ENCODE peak calls at places on chromosomes 7 and 10, in six cellular contexts. S is left ventricle myocardium inferior, X is foreskin keratinocyte, P is upper lobe of right lung, V is IMR-90, H is heart left ventricle. M is an unnamed sample. For H3K27me3 and H3K4me1, the result is how much of the 10 kb centered on the place peaks cover.

GRCh38 chr7:131327626-131328386 is at the start of gene MKLN1:
- DNase-seq in P (peak), X (peak), S (peak), H (peak), V (peak), M (peak)

GRCh38 chr7:100475549-100475948 is 3.5 kb downstream of the TSC22D4 start:
- DNase-seq in V (no peak), P (no peak), X (no peak), S (peak), H (peak), M (no peak)

GRCh38 chr10:3784510-3785250 is at the start of gene KLF6:
- DNase-seq in V (peak), S (peak), X (no peak), P (no peak), H (peak), M (no peak)

GRCh38 chr10:114212153-114212552 is 26.9 kb upstream of the VWA2 start:
- DNase-seq in P (no peak), X (no peak), H (no peak), S (no peak), V (no peak), M (no peak)

GRCh38 chr10:4541292-4541691 is 284.7 kb upstream of the AKR1E2 start:
- DNase-seq in H (no peak), S (no peak), P (no peak), X (peak), V (peak), M (no peak)

GRCh38 chr10:89479255-89479654 is 56.1 kb downstream of the SLC16A12 start:
- DNase-seq in P (no peak), V (peak), S (no peak), X (no peak), H (no peak), M (no peak)

GRCh38 chr7:46146454-46147255 is 225.6 kb upstream of the IGFBP3 start:
- DNase-seq in X (no peak), H (peak), P (no peak), S (peak), V (peak), M (no peak)

GRCh38 chr7:151013728-151014497 is 10.4 kb downstream of the ATG9B start:
- DNase-seq in X (peak), P (peak), S (peak), H (peak), V (peak), M (peak)

GRCh38 chr10:116056445-116057293 is 216.3 kb downstream of the GFRA1 start:
- DNase-seq in P (no peak), V (no peak), S (no peak), X (no peak), H (no peak), M (no peak)

GRCh38 chr7:120860151-120860550 is 2.2 kb upstream of the TSPAN12 start:
- DNase-seq in P (no peak), S (no peak), X (no peak), V (no peak), H (no peak), M (no peak)

GRCh38 chr7:90719159-90719558 is 123.0 kb downstream of the CDK14 start:
- DNase-seq in V (no peak), P (no peak), S (no peak), X (no peak), H (no peak), M (no peak)

GRCh38 chr10:80497187-80498038 is 40.3 kb upstream of the SH2D4B start:
- DNase-seq in S (peak), P (peak), H (peak), V (peak), X (no peak), M (peak)

GRCh38 chr10:5434017-5434753 is 21.8 kb downstream of the NET1 start:
- DNase-seq in V (peak), X (peak), H (no peak), S (no peak), P (no peak), M (no peak)

GRCh38 chr10:128712661-128713060 is 586.4 kb upstream of the MKI67 start:
- DNase-seq in V (no peak), S (no peak), H (no peak), P (no peak), X (no peak), M (no peak)
- H3K27me3 ChIP-seq in V (under half), S (half or more), H (under half), P (under half), X (under half), M (under half)

DNA sequence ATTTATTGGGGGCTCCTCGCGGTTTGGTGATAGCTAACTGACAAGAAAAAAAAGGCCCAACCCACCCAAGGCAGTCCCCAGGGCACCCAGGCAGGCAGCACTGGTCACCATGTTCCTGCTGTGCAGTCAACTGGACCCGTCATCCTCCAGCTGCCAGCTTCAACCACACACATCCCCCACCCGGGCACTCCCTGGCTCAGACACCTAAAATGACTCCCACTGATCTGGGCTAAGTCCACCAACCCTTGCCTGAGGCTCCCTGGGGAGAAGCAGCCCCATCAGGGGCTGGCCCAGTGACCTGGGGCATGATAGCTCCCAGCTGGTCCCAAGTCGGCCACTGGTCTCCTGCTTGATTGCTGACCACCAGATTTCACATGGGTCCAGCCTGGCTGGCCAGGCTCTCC is 161.8 kb downstream of the NRF1 start:
- DNase-seq in X (no peak), H (no peak), S (no peak), V (no peak), P (no peak), M (no peak)
- H3K4me1 ChIP-seq in X (under half), H (under half), S (under half), V (under half), P (under half), M (under half)

DNA sequence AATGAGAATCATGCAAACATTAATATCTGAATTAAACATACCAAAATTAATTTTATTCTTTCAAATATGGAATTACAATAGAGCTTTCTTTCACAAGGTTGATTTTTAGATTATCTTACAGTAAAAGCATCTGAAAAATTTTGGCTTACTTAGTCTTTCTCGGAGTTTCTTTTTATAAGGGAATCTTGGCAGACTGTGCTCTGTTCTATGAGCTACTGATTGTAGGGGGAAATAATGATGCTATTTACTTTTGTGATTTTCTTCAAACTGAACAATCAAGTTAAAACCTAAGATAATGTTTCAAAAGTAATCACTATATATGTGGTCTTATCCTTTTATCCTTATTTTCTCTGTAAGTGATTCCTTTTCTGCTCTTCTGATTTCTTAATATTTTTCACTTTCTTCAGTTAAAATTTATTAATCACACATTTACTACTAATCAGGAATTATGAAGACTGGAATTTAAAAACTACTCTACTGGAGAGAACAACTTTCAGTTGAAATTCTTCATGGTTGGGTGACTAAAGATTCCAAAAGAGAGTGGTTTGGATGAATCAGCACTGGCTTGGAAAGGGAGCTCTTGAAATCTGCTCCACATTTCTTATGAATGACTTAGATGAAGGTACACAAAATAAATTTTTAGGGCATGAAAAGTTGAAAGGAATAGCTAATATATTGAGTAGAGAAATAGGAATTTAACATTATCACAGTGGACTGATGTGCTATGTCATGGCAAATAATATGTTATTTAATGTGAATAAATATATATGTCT is 103.9 kb downstream of the PPP1R9A start:
- DNase-seq in X (peak), S (no peak), V (peak), H (no peak), P (no peak), M (no peak)
- H3K27ac ChIP-seq in X (no peak), S (no peak), V (no peak), H (no peak), P (no peak), M (no peak)

GRCh38 chr7:122298131-122298530 is 6.4 kb downstream of the FEZF1 start:
- DNase-seq in H (no peak), V (no peak), X (no peak), P (no peak), S (no peak), M (no peak)
- H3K27me3 ChIP-seq in H (under half), V (under half), X (half or more), P (half or more), S (half or more), M (under half)

DNA sequence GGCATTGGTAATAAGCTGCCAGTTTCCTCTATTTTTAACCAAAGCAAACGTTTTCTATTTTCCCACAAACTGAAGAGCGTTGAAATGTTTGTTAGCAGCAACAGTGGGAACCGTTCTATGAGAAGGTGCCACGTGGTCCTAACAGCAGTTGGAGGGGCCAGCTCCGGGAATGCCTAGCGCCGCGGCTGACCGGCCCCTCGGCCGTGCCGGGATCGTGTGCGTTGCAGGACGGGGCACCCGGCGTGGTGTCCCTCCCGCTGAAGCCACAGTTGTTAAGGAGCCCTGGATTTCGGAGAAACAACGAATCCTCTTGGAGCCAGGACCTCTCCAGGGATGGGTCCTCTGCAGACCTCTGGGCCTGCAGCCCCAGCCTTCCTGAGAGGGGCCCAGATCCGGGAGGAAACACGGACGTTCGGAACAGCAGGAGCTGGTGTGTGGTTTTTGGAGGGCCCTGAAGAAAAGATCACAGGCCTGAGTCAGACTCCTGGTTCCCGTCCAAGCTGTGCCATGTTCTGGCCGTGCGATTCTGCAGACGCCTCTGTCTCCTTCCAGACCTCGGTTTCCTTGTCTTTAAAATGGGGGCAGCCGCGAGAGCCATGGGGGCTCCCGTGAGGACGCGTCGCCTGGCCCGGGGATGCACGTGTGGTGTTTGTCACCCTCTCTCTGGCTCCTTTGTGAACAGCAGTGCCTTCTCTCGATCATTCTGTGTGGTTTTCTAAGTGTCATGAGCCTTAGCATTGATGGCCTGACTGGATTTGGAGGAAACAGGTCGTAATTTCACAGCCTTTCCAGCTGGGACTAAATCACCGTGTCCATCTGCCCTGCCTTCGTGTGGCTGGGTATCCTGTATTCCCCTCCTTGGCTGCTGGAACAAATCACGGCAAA is 40.4 kb downstream of the FAM20C start:
- DNase-seq in H (no peak), V (peak), X (no peak), P (no peak), S (no peak), M (no peak)
- H3K4me1 ChIP-seq in H (under half), V (half or more), X (under half), P (under half), S (half or more), M (under half)

DNA sequence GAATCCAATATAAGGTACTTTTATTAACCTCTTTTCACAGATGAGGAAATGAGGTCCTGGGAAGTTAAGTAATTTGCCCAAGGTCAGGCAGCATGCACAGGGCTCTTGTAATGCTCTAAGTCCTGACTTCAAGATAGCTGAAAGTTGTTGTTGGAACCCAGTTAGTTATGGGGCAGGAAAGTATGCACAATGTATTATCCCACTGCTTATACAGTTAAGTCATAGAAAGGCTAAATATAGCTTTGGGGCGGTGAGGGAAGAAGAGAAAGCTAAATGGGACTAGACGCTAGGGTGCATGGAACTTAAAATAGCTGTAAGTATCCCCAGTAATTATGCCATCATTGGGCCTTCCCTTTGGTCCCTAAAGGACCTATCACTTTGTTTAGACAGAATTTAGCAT is 9.2 kb downstream of the GLCCI1 start:
- DNase-seq in P (no peak), V (peak), X (no peak), H (no peak), S (no peak), M (no peak)
- H3K27ac ChIP-seq in P (no peak), V (no peak), X (no peak), H (no peak), S (no peak), M (no peak)

GRCh38 chr10:104501864-104502579 is 139.1 kb upstream of the SORCS3 start:
- DNase-seq in S (no peak), P (no peak), H (no peak), X (no peak), V (no peak), M (no peak)
- H3K27me3 ChIP-seq in S (under half), P (under half), H (under half), X (under half), V (under half), M (under half)